ENCODE peak calls at places on chromosome 10, in four cellular contexts. P is A549, F is ovary, V is BE2C. N is an unnamed sample.

GRCh38 chr10:94076325-94076841 is 82.7 kb downstream of the PLCE1 start:
- DNase-seq in F (no peak), V (no peak), P (peak; percentile 37), N (no peak)

GRCh38 chr10:86707505-86707904 is 39.2 kb downstream of the LDB3 start:
- DNase-seq in V (no peak), F (peak; percentile 11), P (no peak), N (no peak)

GRCh38 chr10:115827650-115828049 is 445.4 kb downstream of the GFRA1 start:
- DNase-seq in F (no peak), P (no peak), V (no peak), N (no peak)

GRCh38 chr10:124612611-124613498 is 131.3 kb downstream of the FAM53B start:
- DNase-seq in F (no peak), P (peak; percentile 14), V (peak; percentile 78), N (peak; percentile 44)

GRCh38 chr10:53839437-53840039 is 961.5 kb downstream of the PCDH15 start:
- DNase-seq in P (peak; percentile 21), F (no peak), V (no peak), N (no peak)

GRCh38 chr10:132130286-132131265 is 56.2 kb upstream of the DPYSL4 start:
- DNase-seq in P (no peak), V (no peak), F (no peak), N (no peak)

GRCh38 chr10:120131183-120131582 is 238.7 kb downstream of the SEC23IP start:
- DNase-seq in F (no peak), P (peak; percentile 9), V (no peak), N (peak; percentile 81)

GRCh38 chr10:72223743-72224101 is 7.6 kb upstream of the ASCC1 start:
- DNase-seq in F (peak; percentile 8), P (no peak), V (no peak), N (no peak)

GRCh38 chr10:23051278-23051677 is 44.1 kb upstream of the MSRB2 start:
- DNase-seq in P (no peak), F (no peak), V (no peak), N (no peak)

GRCh38 chr10:118729641-118730258 is 25.0 kb downstream of the CACUL1 start:
- DNase-seq in P (no peak), F (no peak), V (no peak), N (no peak)

GRCh38 chr10:37680243-37680683 is 177.1 kb downstream of the ZNF248 start:
- DNase-seq in P (no peak), F (no peak), V (no peak), N (no peak)

GRCh38 chr10:104088239-104088638 is 2.6 kb upstream of the COL17A1 start:
- DNase-seq in V (no peak), F (no peak), P (no peak), N (no peak)

GRCh38 chr10:78513986-78514385 is 480.3 kb downstream of the RPS24 start:
- DNase-seq in F (no peak), V (no peak), P (no peak), N (no peak)

GRCh38 chr10:58704226-58705200 is 191.8 kb downstream of the BICC1 start:
- DNase-seq in V (peak; percentile 22), F (no peak), P (no peak), N (no peak)

GRCh38 chr10:29344073-29344820 is 55.4 kb downstream of the LYZL1 start:
- DNase-seq in F (no peak), V (no peak), P (no peak), N (no peak)

GRCh38 chr10:124290095-124290795 is 128.5 kb downstream of the OAT start:
- DNase-seq in F (no peak), V (no peak), P (no peak), N (no peak)

GRCh38 chr10:104120903-104121484 is 977 bp upstream of the SFR1 start:
- DNase-seq in F (peak; percentile 92), V (peak; percentile 63), P (peak; percentile 97), N (peak; percentile 78)

GRCh38 chr10:126663880-126664279 is 6.6 kb downstream of the C10orf90 start:
- DNase-seq in P (no peak), F (no peak), V (no peak), N (no peak)

GRCh38 chr10:123009105-123009805 is 449 bp downstream of the ACADSB start:
- DNase-seq in V (peak; percentile 40), F (peak; percentile 38), P (no peak), N (peak; percentile 30)

GRCh38 chr10:22620140-22620857 is 94.1 kb downstream of the PIP4K2A start:
- DNase-seq in F (peak; percentile 76), V (peak; percentile 76), P (peak; percentile 90), N (no peak)

GRCh38 chr10:78479467-78479866 is 445.8 kb downstream of the RPS24 start:
- DNase-seq in F (no peak), P (no peak), V (no peak), N (no peak)

GRCh38 chr10:60809157-60809556 is 30.9 kb downstream of the CDK1 start:
- DNase-seq in P (peak; percentile 46), V (no peak), F (no peak), N (no peak)

GRCh38 chr10:131947631-131948347 is 33.9 kb downstream of the BNIP3 start:
- DNase-seq in P (no peak), F (no peak), V (no peak), N (no peak)

GRCh38 chr10:104559935-104560334 is 81.2 kb upstream of the SORCS3 start:
- DNase-seq in F (no peak), P (no peak), V (no peak), N (no peak)

GRCh38 chr10:7410800-7411670 is at the start of gene SFMBT2:
- DNase-seq in V (peak; percentile 64), F (peak; percentile 77), P (peak; percentile 75), N (peak; percentile 76)

GRCh38 chr10:113856563-113856962 is 2.1 kb downstream of the NHLRC2 start:
- DNase-seq in F (no peak), P (no peak), V (no peak), N (no peak)

GRCh38 chr10:72322280-72323058 is 32.2 kb downstream of the DNAJB12 start:
- DNase-seq in V (no peak), F (no peak), P (peak; percentile 60), N (no peak)

GRCh38 chr10:132571565-132572544 is 34.3 kb downstream of the INPP5A start:
- DNase-seq in V (peak; percentile 89), P (peak; percentile 75), F (no peak), N (peak; percentile 43)

GRCh38 chr10:29692121-29692539 is 57.4 kb upstream of the SVIL start:
- DNase-seq in V (no peak), P (no peak), F (no peak), N (no peak)

GRCh38 chr10:22556774-22557173 is 157.6 kb downstream of the PIP4K2A start:
- DNase-seq in V (no peak), F (no peak), P (no peak), N (no peak)

GRCh38 chr10:15775513-15775912 is 55.8 kb upstream of the ITGA8 start:
- DNase-seq in P (no peak), F (no peak), V (no peak), N (no peak)

GRCh38 chr10:77545585-77545984 is 92.0 kb downstream of the KCNMA1 start:
- DNase-seq in P (no peak), V (no peak), F (no peak), N (no peak)

GRCh38 chr10:24700911-24701310 is 22.8 kb downstream of the ARHGAP21 start:
- DNase-seq in V (no peak), P (no peak), F (no peak), N (no peak)

GRCh38 chr10:122021421-122021820 is 32.5 kb downstream of the TACC2 start:
- DNase-seq in V (no peak), F (no peak), P (no peak), N (no peak)

GRCh38 chr10:86310702-86311101 is 55.9 kb downstream of the GRID1 start:
- DNase-seq in V (no peak), P (no peak), F (no peak), N (no peak)

GRCh38 chr10:24814568-24815313 is 91.1 kb upstream of the ARHGAP21 start:
- DNase-seq in F (no peak), V (no peak), P (peak; percentile 63), N (no peak)

GRCh38 chr10:18665815-18666558 is 6.8 kb downstream of the ARL5B start:
- DNase-seq in F (no peak), V (no peak), P (no peak), N (no peak)

GRCh38 chr10:46552526-46553237 is 3.8 kb downstream of the GPRIN2 start:
- DNase-seq in P (no peak), F (no peak), V (no peak), N (peak; percentile 10)

GRCh38 chr10:128062331-128062730 is 63.9 kb downstream of the MKI67 start:
- DNase-seq in V (peak; percentile 31), F (no peak), P (no peak), N (peak; percentile 30)

DNA sequence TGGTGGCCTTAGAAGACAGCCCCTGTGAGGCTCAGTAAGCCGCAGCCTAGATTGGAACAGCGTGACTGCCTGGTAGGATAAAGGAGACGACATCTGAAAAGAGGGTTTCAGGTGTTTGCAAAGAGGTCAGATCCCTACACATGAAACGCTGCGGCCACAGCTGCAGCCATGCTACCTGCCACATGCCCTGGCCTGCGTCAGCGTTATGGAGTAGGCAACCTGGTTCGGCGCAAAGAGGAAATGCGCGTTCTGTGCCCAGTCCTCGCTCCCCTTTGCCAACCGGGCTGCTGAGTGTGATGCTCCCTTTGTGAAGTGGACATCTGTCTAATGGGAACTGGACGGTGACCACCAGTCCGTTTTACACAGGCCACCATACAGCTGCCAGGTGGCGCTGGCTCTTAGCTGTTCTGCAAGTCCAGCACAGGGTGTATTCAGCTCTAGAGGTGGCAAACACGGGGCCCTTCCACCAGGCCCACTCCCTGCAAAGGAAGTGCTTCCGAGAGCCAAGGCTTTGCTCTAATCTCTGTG is 160.3 kb downstream of the CELF2 start:
- DNase-seq in F (no peak), P (no peak), V (no peak), N (no peak)
- TF ChIP-seq CTCF in F (no peak), P (no peak), V (no peak), N (no peak)

GRCh38 chr10:98659951-98660350 is 213.2 kb upstream of the HPS1 start:
- DNase-seq in V (no peak), F (no peak), P (no peak), N (no peak)

GRCh38 chr10:98667081-98667480 is 220.3 kb upstream of the HPS1 start:
- DNase-seq in V (no peak), F (no peak), P (no peak), N (no peak)

GRCh38 chr10:98664329-98665042 is 217.8 kb upstream of the HPS1 start:
- DNase-seq in V (peak; percentile 15), F (no peak), P (peak; percentile 39), N (no peak)
- TF ChIP-seq CTCF in V (peak; percentile 74), F (no peak), P (peak; percentile 38), N (peak; percentile 39)

GRCh38 chr10:99430116-99430450 is 341 bp downstream of the GOT1 start:
- DNase-seq in F (no peak), V (no peak), P (no peak), N (no peak)
- TF ChIP-seq CTCF in F (no peak), V (no peak), P (no peak), N (no peak)

DNA sequence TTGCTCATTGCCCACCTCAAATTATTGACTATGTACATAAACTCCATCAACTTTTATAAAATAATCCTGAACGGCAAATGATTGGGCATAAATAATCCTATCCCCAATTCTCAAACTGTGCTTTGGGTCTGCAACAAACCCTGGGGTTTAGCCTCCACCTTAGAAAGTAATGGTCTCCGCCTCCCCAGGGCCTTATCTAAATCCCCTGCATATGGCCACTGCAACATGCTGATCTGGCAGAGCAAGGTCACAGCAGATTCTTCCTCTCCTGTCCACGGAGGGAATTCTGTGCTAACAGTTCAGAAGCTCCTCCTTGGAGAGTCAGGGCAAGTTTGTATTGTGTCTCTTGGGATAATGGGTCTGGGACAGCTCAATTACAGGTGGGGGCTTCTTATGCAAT is 18.4 kb downstream of the FXYD4 start:
- DNase-seq in F (no peak), V (no peak), P (no peak), N (no peak)
- TF ChIP-seq CTCF in F (no peak), V (no peak), P (no peak), N (no peak)